ENCODE peak calls at places on chromosomes 2 and 18, in seven cellular contexts. L, N, F, E, Z, H and A are unnamed samples.

GRCh38 chr2:41598161-41598894 is 449.5 kb upstream of the PKDCC start:
- DNase-seq in L (no peak), N (no peak), F (no peak), E (no peak), Z (no peak), H (no peak), A (no peak)

GRCh38 chr2:1701020-1701419 is 43.3 kb downstream of the PXDN start:
- DNase-seq in L (no peak), N (no peak), F (no peak), E (no peak), Z (no peak), H (no peak), A (no peak)

GRCh38 chr2:34176693-34177092 is 577.6 kb upstream of the FAM98A start:
- DNase-seq in L (no peak), N (no peak), F (no peak), E (no peak), Z (no peak), H (no peak), A (no peak)

GRCh38 chr2:186588421-186588820 is 1.4 kb upstream of the ITGAV start:
- DNase-seq in L (no peak), N (no peak), F (no peak), E (no peak), Z (no peak), H (no peak), A (no peak)

GRCh38 chr2:148876190-148876588 is 1.2 kb downstream of the KIF5C start:
- DNase-seq in L (no peak), N (peak; percentile 73), F (peak; percentile 76), E (peak; percentile 76), Z (no peak), H (peak; percentile 81), A (no peak)

GRCh38 chr18:35786359-35787042 is 186.0 kb upstream of the RMP24 start:
- DNase-seq in L (no peak), N (no peak), F (no peak), E (no peak), Z (no peak), H (no peak), A (no peak)

GRCh38 chr2:30229596-30229995 is 1.7 kb upstream of the LBH start:
- DNase-seq in L (no peak), N (no peak), F (no peak), E (no peak), Z (no peak), H (no peak), A (no peak)

GRCh38 chr18:55794288-55795052 is 206.5 kb upstream of the TCF4 start:
- DNase-seq in L (peak; percentile 65), N (no peak), F (no peak), E (no peak), Z (peak; percentile 3), H (no peak), A (no peak)

GRCh38 chr18:34031810-34032209 is 192.9 kb downstream of the NOL4 start:
- DNase-seq in L (no peak), N (peak; percentile 50), F (no peak), E (no peak), Z (no peak), H (peak; percentile 15), A (peak; percentile 3)

GRCh38 chr2:68253211-68254068 is 1.1 kb upstream of the PPP3R1 start:
- DNase-seq in L (peak; percentile 30), N (no peak), F (peak; percentile 40), E (no peak), Z (peak; percentile 75), H (peak; percentile 42), A (peak; percentile 24)

GRCh38 chr2:54594048-54594447 is 129.4 kb upstream of the EML6 start:
- DNase-seq in L (no peak), N (no peak), F (no peak), E (no peak), Z (no peak), H (no peak), A (no peak)

GRCh38 chr2:177129610-177130009 is 83.0 kb upstream of the HNRNPA3 start:
- DNase-seq in L (no peak), N (no peak), F (no peak), E (no peak), Z (no peak), H (no peak), A (no peak)

GRCh38 chr2:156918410-156918809 is 339.1 kb upstream of the GALNT5 start:
- DNase-seq in L (peak; percentile 18), N (no peak), F (peak; percentile 5), E (no peak), Z (peak; percentile 3), H (peak; percentile 90), A (no peak)

GRCh38 chr2:201996006-201996405 is 37.6 kb upstream of the FZD7 start:
- DNase-seq in L (no peak), N (peak; percentile 91), F (no peak), E (peak; percentile 79), Z (no peak), H (peak; percentile 73), A (peak; percentile 53)

GRCh38 chr2:16225545-16225944 is 285.2 kb downstream of the MYCN start:
- DNase-seq in L (no peak), N (no peak), F (no peak), E (no peak), Z (no peak), H (no peak), A (no peak)

GRCh38 chr2:151052850-151053660 is 208.6 kb downstream of the RBM43 start:
- DNase-seq in L (no peak), N (no peak), F (no peak), E (no peak), Z (peak; percentile 24), H (no peak), A (no peak)

GRCh38 chr18:23849141-23849540 is 159.9 kb downstream of the LAMA3 start:
- DNase-seq in L (no peak), N (no peak), F (no peak), E (no peak), Z (no peak), H (no peak), A (no peak)

GRCh38 chr2:136448435-136448834 is 316.9 kb upstream of the THSD7B start:
- DNase-seq in L (no peak), N (no peak), F (no peak), E (no peak), Z (no peak), H (peak; percentile 54), A (no peak)

GRCh38 chr2:138059967-138060635 is 95.8 kb downstream of the HNMT start:
- DNase-seq in L (peak; percentile 41), N (no peak), F (no peak), E (no peak), Z (peak; percentile 70), H (no peak), A (no peak)

GRCh38 chr2:20526146-20526545 is 79.3 kb downstream of the RHOB start:
- DNase-seq in L (peak; percentile 16), N (no peak), F (no peak), E (no peak), Z (peak; percentile 39), H (no peak), A (no peak)

DNA sequence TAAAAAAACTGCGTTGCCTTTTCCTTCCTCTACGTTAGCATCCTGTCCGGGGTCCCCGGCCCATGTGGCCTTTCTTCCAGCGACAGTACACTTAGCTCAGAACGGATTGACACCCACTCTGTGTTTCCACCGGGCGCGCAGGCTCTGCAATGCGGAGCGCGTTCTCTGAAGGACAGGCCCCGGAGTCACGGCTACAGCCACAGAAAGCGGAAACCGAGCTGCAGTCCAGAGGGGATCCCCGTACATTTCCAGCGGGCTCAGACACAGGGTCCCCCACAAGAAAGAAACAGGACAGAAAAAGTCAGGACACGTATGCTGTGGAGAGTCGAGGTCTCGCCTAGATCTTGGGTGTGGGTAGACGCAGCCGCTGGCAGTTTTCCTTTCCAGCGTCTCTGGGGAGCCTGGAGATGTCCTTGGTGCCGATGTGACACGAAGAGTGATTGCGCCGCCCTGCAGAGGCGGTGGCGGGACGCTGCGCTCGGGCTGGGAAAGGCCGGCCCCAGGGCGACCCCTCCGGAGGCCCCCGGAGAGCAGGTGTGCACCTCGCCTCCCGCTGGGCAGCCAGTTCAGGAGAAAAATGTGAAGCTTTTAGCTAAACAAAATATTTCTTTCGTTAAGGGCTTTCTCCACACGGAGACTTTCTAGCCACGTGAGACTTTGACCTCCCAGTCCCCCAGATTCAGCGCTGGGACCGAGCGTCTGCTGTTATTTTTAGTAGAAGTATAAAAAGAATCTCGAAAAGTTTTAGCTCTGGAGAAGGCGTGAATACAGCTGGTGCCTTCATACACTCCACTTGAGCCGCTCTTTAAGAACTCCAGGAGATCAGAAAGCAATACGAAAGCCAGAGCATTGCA is 1.3 kb upstream of the ACKR3 start:
- DNase-seq in L (no peak), N (no peak), F (no peak), E (peak; percentile 63), Z (peak; percentile 66), H (peak; percentile 54), A (peak; percentile 45)
- H3K27ac ChIP-seq in L (no peak overlapping the region), N (no peak overlapping the region), F (no peak overlapping the region), E (no peak overlapping the region), Z (no peak overlapping the region), H (peak overlapping the region; percentile 60), A (peak overlapping the region; percentile 91)

GRCh38 chr2:237279012-237279768 is 134.8 kb downstream of the COL6A3 start:
- DNase-seq in L (peak; percentile 80), N (no peak), F (no peak), E (no peak), Z (no peak), H (no peak), A (no peak)
- H4K8ac ChIP-seq in L (peak overlapping the region; percentile 100), N (no peak overlapping the region), F (no peak overlapping the region), E (no peak overlapping the region), Z (peak overlapping the region; percentile 35), H (no peak overlapping the region), A (peak overlapping the region; percentile 13)

DNA sequence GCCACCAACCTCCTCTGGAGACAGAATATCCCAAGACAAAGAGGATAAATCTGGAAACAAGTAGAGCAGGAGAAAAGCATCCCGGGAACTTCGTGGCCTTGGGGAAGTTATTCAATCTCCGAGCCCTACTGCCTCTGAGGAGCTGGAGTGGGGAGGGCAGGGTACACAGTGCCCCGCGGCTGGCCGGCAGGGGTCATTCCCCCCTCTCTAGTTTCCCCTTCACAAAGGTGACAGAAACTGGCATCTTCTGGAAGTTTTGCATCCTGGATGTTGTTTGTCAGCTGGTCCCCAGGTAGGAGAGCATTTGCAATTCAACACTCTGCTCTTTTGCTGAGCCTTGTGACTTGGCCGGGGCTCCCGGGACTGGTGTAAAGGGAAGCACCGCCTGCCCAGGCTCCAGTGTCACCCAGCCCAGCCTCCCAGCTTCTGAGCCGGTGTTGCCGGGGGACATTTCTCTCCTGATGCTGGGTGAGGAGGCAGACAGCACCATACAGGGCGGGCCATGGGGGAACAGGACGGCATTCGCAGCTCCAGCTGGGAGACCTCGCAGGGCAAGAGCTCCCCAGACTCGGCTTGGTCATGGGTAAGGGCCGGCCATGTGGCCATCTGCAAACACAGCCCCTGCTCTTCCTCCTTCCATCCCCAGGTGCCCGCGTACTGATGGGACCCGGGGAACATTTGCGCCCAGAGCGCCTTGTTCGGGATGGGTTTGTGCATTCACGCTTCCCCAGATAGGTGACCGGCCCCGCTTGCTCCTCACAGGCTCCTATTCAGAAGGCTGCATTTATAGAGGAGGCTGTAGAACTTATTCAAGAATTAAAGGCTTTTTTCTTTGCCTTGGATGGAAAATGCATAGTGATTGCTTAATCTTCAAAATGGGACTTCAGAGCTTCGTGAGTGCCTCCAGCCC is 7.4 kb upstream of the NTSR2 start:
- DNase-seq in L (no peak), N (peak; percentile 77), F (no peak), E (peak; percentile 69), Z (no peak), H (peak; percentile 14), A (no peak)
- H3K27ac ChIP-seq in L (no peak overlapping the region), N (no peak overlapping the region), F (no peak overlapping the region), E (no peak overlapping the region), Z (no peak overlapping the region), H (peak overlapping the region; percentile 10), A (no peak overlapping the region)

DNA sequence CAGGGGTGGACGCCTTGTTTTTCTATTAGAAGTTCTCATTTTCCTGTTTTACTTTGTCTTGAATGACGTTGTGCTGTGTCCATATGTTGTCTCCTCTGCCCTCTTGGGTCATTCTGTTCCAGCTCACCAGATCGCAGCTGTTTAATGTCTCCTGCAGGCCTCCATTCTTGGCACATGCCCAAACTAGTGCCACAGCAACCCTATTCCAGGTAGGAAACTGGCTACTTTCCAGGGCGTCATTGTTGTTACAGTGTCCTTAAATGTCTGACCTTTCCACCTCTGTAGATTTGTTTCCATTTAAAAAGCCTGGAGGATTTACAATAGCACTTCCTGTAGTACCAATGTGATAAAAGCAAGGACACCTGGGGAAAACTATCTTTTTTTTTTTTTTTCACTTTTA is 500.7 kb downstream of the METTL4 start:
- DNase-seq in L (no peak), N (no peak), F (no peak), E (no peak), Z (no peak), H (no peak), A (no peak)
- H4K8ac ChIP-seq in L (no peak overlapping the region), N (no peak overlapping the region), F (no peak overlapping the region), E (no peak overlapping the region), Z (no peak overlapping the region), H (no peak overlapping the region), A (no peak overlapping the region)